ENCODE peak calls at places on chromosomes 11 and 22, in five cellular contexts. H is AG09309, K is HAP-1, P is epithelial cell of esophagus, C is lower lobe of right lung. J is an unnamed sample.

GRCh38 chr22:22817468-22818201 is 70.0 kb upstream of the IGLL5 start:
- DNase-seq in H (no peak), K (no peak), P (no peak), C (no peak), J (no peak)

GRCh38 chr11:128345316-128345715 is 242.0 kb downstream of the ETS1 start:
- DNase-seq in K (no peak), H (no peak), C (no peak), P (no peak), J (no peak)

GRCh38 chr11:130315354-130315970 is 745 bp upstream of the ZBTB44 start:
- DNase-seq in K (no peak), P (peak), H (no peak), C (peak), J (no peak)

GRCh38 chr11:117830072-117830471 is 5.5 kb upstream of the FXYD2 start:
- DNase-seq in P (no peak), K (no peak), H (no peak), C (no peak), J (no peak)

GRCh38 chr22:19127329-19128008 is 3.6 kb upstream of the TSSK2 start:
- DNase-seq in P (peak), H (no peak), K (no peak), C (no peak), J (no peak)

GRCh38 chr11:69546735-69547370 is 65.4 kb downstream of the LINC01488 start:
- DNase-seq in H (no peak), P (no peak), C (peak), K (no peak), J (no peak)

GRCh38 chr11:117832511-117832910 is 8.0 kb upstream of the FXYD2 start:
- DNase-seq in C (no peak), P (no peak), H (no peak), K (no peak), J (no peak)

GRCh38 chr11:73325036-73325981 is 17.2 kb downstream of the ARHGEF17 start:
- DNase-seq in C (no peak), H (no peak), K (no peak), P (no peak), J (peak)

GRCh38 chr11:120413480-120413879 is 77.3 kb downstream of the ARHGEF12 start:
- DNase-seq in H (peak), C (no peak), P (peak), K (peak), J (peak)

GRCh38 chr22:30238661-30239420 is 7.7 kb downstream of the LIF start:
- DNase-seq in H (no peak), P (no peak), C (no peak), K (no peak), J (peak)

GRCh38 chr22:31291403-31291715 is 929 bp downstream of the PIK3IP1 start:
- DNase-seq in C (no peak), K (no peak), H (no peak), P (no peak), J (no peak)

GRCh38 chr11:72228844-72229231 is 4.3 kb downstream of the INPPL1 start:
- DNase-seq in K (no peak), H (no peak), P (no peak), C (no peak), J (no peak)

GRCh38 chr22:30575011-30575671 is 676 bp upstream of the GAL3ST1 start:
- DNase-seq in C (no peak), P (no peak), H (peak), K (no peak), J (peak)

GRCh38 chr22:50671641-50672040 is 982 bp upstream of the SHANK3 start:
- DNase-seq in P (no peak), K (no peak), C (no peak), H (no peak), J (peak)

GRCh38 chr22:50674127-50674493 is 1.5 kb downstream of the SHANK3 start:
- DNase-seq in K (no peak), C (no peak), P (no peak), H (no peak), J (no peak)

GRCh38 chr22:50672041-50672440 is 582 bp upstream of the SHANK3 start:
- DNase-seq in P (no peak), H (no peak), K (no peak), C (no peak), J (no peak)

GRCh38 chr22:50673231-50674126 is 856 bp downstream of the SHANK3 start:
- DNase-seq in P (no peak), K (no peak), C (no peak), H (no peak), J (no peak)

DNA sequence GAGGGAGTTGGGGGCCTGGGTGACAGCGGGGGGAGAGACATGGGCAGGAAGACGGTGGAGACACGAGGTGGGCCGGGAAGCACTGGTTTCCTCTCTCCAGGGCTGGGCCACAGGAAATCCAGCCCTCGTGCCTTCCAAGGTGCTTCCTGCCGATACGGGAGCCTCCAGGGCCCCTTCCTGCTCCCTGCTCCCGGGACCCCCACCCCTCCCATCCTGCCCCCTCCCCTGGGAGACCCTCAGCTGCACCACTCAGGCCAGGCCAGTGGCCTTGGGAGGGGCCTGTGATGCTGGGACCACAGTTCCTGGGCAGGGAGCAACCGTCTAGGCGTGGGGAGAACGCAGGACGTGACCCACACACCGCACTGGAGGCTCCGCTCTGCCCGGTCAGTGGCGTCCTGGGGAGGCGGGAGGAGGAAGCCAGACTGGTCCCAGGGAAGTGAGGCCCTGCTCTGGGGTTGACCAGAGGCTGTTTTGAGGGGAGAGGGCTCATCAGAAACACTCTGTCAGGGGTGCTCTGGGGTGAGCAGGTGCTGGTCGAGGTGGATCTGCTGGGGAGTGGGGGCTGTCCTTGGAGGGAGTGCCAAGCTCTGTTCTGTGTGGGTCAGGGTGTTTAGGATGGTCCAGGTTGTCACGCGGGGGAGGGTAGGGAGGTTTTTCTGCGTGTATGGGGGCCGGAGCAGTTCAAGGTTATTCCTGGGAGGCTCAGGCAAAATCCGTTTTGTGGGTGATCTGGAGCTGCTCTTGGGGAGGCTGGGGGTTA is at the start of gene SHANK3:
- DNase-seq in K (no peak), C (peak), P (no peak), H (no peak), J (no peak)
- H3K4me3 ChIP-seq in K (peak), C (peak), P (no peak), H (no peak), J (no peak)

GRCh38 chr22:42960146-42960509 is 54.8 kb downstream of the PACSIN2 start:
- DNase-seq in C (no peak), P (no peak), K (no peak), H (no peak), J (no peak)
- H3K4me3 ChIP-seq in C (peak), P (no peak), K (no peak), H (no peak), J (no peak)

DNA sequence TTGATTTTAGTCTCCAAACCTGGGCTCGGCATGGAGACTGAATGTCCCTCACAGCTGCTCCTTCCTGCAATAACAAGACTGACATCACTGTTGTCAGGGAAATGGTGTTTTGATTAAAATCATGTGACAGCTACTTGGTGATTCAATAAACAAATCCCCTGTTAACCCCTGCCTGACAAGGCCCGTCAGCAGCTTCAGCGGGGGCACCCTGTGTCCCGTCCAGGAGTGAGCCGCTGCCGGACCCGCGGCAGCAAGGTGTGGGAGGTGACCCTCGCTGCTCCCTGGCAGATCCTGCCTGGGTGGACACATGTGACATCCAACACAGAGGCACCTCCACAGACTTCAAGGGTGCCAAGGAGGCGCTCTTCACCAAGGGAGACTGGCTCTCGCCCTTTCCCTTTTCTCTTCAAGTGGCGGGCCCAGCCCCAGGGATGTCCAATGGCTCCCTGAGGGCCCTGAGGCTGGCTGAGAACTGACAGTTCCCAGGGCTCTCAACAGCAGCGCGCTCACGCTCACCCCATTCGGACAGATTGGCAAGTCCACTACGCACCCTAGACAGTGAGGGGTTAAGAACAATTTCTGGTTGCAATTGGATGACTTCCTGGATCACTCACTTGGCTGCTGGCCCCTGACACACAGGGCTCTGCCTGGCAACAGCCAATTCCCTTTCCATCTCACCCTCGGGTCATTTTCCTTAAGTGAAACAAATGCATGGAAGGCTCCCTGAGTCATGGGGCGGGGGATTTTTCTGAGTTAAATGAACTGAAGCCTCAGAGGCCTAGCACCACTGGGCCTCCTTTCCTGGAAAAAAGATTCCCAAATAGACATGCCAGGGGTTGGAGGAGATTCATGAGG is 30.7 kb downstream of the PPP2R1B start:
- DNase-seq in K (no peak), C (no peak), P (peak), H (peak), J (peak)
- H3K4me3 ChIP-seq in K (no peak), C (peak), P (no peak), H (peak), J (peak)

DNA sequence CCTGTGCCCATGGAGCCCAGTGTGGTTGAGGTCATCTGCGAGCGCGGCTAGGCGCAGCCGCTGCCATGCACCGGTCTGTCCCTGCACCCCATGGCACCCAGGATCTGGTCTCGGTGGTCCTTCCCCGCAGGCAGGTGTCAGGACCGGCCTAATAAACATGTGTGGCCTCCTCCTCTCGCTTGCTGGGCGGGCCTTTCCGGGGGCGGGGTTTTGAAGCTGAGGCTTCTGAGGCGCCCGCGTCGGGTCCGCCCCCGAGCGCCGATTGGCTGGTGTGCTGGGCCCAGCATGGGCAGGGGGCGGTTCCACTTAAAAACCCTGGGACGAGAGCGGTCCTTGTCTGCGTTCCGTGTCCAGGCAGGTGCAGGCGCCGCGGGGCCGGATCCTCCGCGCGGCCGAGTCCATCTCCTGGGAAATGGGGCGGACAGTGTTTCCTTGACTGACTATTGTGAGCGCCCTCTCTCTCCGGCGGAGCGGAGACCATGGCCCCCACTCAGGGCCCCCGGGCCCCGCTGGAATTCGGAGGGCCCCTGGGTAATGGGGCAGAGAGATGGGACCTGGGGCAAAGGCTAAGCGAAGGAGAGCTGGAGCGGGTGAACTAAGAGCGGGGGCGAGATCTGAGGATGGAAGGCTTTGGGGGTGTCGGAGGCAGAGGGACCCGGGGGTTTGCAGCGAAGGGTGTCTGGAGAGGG is at the start of gene TM7SF2:
- DNase-seq in H (peak), P (peak), C (peak), K (peak), J (peak)
- H3K4me3 ChIP-seq in H (peak), P (peak), C (peak), K (peak), J (peak)

DNA sequence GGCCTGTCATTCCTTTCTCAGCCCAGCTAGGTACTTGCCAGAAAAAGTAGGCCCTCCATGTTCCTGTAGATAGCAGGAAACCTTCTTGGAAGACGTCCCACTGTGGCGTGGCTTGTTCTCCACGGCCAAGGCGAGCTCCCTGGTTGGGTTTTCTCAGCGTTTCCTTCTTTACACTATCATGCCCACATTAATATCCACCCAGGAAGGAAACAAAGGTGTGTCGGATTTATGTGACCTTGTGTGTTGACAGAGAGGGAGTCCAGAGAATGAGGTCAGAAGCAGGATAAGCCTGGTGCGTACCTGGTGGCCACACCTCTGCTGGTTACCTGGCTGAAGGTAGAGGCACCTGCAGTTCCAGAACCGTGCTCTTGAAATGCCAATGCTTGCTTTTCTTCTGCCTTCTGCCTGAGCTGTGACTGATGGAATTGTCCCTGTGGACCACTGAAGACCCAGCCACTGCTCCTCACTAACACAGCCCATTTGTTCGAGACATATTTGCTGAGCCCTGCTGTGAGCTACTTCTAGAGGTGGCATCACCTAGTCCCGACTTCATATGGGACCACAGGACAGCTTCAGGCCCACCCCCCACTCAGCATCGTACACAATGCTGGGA is 7.9 kb downstream of the ASPHD2 start:
- DNase-seq in H (no peak), C (no peak), K (no peak), P (no peak), J (no peak)
- H3K4me3 ChIP-seq in H (no peak), C (no peak), K (no peak), P (no peak), J (no peak)